ENCODE peak calls at places on chromosome 5, in ten cellular contexts. N, P, V, T, R, B, S, A, O and D are unnamed samples.

GRCh38 chr5:96133337-96134094 is 171.9 kb upstream of the ELL2 start:
- DNase-seq in V (no peak), S (no peak), O (peak), A (peak), R (no peak), B (no peak), N (no peak), T (no peak), P (no peak), D (no peak)

GRCh38 chr5:107669543-107670027 is 1.2 kb downstream of the EFNA5 start:
- DNase-seq in T (peak), R (no peak), S (peak), P (peak), A (no peak), O (no peak), N (peak), V (no peak), B (no peak), D (peak)

GRCh38 chr5:87339986-87340385 is 72.3 kb downstream of the RASA1 start:
- DNase-seq in V (no peak), B (no peak), S (no peak), N (no peak), O (peak), P (no peak), A (peak), R (no peak), T (no peak), D (no peak)

GRCh38 chr5:135332519-135333150 is 66.4 kb downstream of the MACROH2A1 start:
- DNase-seq in S (peak), V (no peak), N (peak), P (peak), B (peak), O (peak), A (peak), T (peak), R (no peak), D (peak)

GRCh38 chr5:126673477-126673876 is 72.7 kb downstream of the PHAX start:
- DNase-seq in R (no peak), N (no peak), A (no peak), S (no peak), V (no peak), B (no peak), T (no peak), P (no peak), O (no peak), D (no peak)

GRCh38 chr5:73899916-73900315 is 273.9 kb downstream of the ARHGEF28 start:
- DNase-seq in O (no peak), B (no peak), N (no peak), V (no peak), T (no peak), A (no peak), S (no peak), P (no peak), R (no peak), D (no peak)

GRCh38 chr5:139645495-139645871 is 2.7 kb upstream of the CXXC5 start:
- DNase-seq in A (no peak), B (no peak), R (no peak), T (no peak), O (no peak), P (no peak), N (no peak), S (no peak), V (no peak), D (no peak)

GRCh38 chr5:10590226-10591047 is 26.6 kb downstream of the ANKRD33B start:
- DNase-seq in R (no peak), B (no peak), V (no peak), P (peak), S (peak), T (no peak), O (peak), A (no peak), N (peak), D (peak)

GRCh38 chr5:144594919-144595318 is 424.2 kb downstream of the KCTD16 start:
- DNase-seq in A (no peak), N (no peak), B (no peak), P (no peak), R (no peak), T (no peak), S (no peak), V (no peak), O (no peak), D (no peak)

GRCh38 chr5:39955156-39955555 is 530.4 kb upstream of the DAB2 start:
- DNase-seq in T (no peak), P (no peak), N (no peak), B (no peak), V (no peak), S (no peak), O (no peak), R (no peak), A (peak), D (no peak)

GRCh38 chr5:87650284-87650683 is 237.6 kb upstream of the CCNH start:
- DNase-seq in S (peak), T (no peak), P (peak), N (no peak), R (no peak), A (no peak), O (no peak), V (no peak), B (no peak), D (no peak)

GRCh38 chr5:154900071-154900470 is 37.9 kb downstream of the GEMIN5 start:
- DNase-seq in B (no peak), N (no peak), O (no peak), R (no peak), S (no peak), T (no peak), V (no peak), P (no peak), A (peak), D (no peak)

GRCh38 chr5:78899922-78900362 is 85.2 kb downstream of the ARSB start:
- DNase-seq in A (peak), V (no peak), O (peak), S (peak), T (peak), B (no peak), N (peak), R (no peak), P (peak), D (peak)

GRCh38 chr5:177446184-177447065 is at the start of gene PRR7:
- DNase-seq in R (peak), N (peak), B (no peak), P (peak), O (peak), A (peak), V (no peak), T (peak), S (peak), D (peak)

GRCh38 chr5:33409435-33410146 is 31.2 kb upstream of the TARS1 start:
- DNase-seq in P (peak), V (no peak), S (no peak), N (peak), B (peak), A (peak), O (peak), R (peak), T (peak), D (peak)

GRCh38 chr5:38697013-38697412 is 140.6 kb upstream of the LIFR start:
- DNase-seq in O (no peak), A (peak), S (no peak), V (no peak), R (no peak), B (no peak), N (peak), T (no peak), P (peak), D (peak)

GRCh38 chr5:167950126-167950721 is 341.2 kb upstream of the WWC1 start:
- DNase-seq in R (no peak), V (no peak), B (no peak), O (no peak), N (peak), P (peak), S (no peak), T (no peak), A (peak), D (peak)

GRCh38 chr5:107919969-107920368 is 249.2 kb upstream of the EFNA5 start:
- DNase-seq in A (no peak), S (no peak), P (no peak), V (no peak), R (no peak), B (no peak), N (no peak), O (no peak), T (no peak), D (no peak)

GRCh38 chr5:173757817-173758216 is 130.3 kb upstream of the CPEB4 start:
- DNase-seq in V (no peak), O (no peak), R (no peak), T (no peak), P (no peak), N (no peak), B (no peak), S (no peak), A (no peak), D (no peak)

GRCh38 chr5:98433022-98433421 is 340.4 kb upstream of the RGMB start:
- DNase-seq in O (no peak), T (no peak), V (no peak), A (peak), R (no peak), B (no peak), P (no peak), S (no peak), N (peak), D (no peak)

GRCh38 chr5:128674837-128675446 is 136.9 kb upstream of the FBN2 start:
- DNase-seq in A (peak), P (peak), B (peak), N (peak), R (no peak), O (peak), V (no peak), S (peak), T (peak), D (peak)

GRCh38 chr5:106691701-106692100 is 979.0 kb downstream of the EFNA5 start:
- DNase-seq in A (no peak), R (no peak), T (no peak), O (no peak), B (no peak), P (peak), S (no peak), V (no peak), N (no peak), D (no peak)

GRCh38 chr5:79853676-79854418 is 137.2 kb downstream of the MTX3 start:
- DNase-seq in B (no peak), N (no peak), R (no peak), A (no peak), V (no peak), P (no peak), T (no peak), O (peak), S (peak), D (no peak)

GRCh38 chr5:175471628-175472027 is 6.7 kb upstream of the SFXN1 start:
- DNase-seq in O (no peak), S (no peak), P (no peak), B (no peak), R (no peak), T (no peak), V (no peak), N (no peak), A (no peak), D (no peak)

GRCh38 chr5:176441921-176442323 is 6.3 kb upstream of the FAF2 start:
- DNase-seq in V (no peak), T (no peak), O (no peak), P (peak), R (no peak), B (no peak), A (no peak), S (no peak), N (peak), D (peak)

GRCh38 chr5:150541397-150541675 is 33.4 kb downstream of the NDST1 start:
- DNase-seq in A (no peak), B (no peak), R (no peak), P (no peak), S (no peak), T (no peak), O (no peak), N (no peak), V (no peak), D (no peak)

GRCh38 chr5:157602505-157602904 is 26.9 kb upstream of the ADAM19 start:
- DNase-seq in O (peak), T (no peak), A (no peak), N (peak), B (no peak), R (no peak), V (no peak), P (peak), S (no peak), D (peak)

GRCh38 chr5:176155882-176156497 is 82.2 kb upstream of the SIMC1 start:
- DNase-seq in O (no peak), S (peak), P (peak), R (no peak), A (no peak), T (no peak), N (no peak), B (no peak), V (no peak), D (no peak)

GRCh38 chr5:135106610-135107009 is 72.6 kb upstream of the PITX1 start:
- DNase-seq in S (peak), O (no peak), N (no peak), T (no peak), P (no peak), B (peak), A (no peak), R (peak), V (no peak), D (no peak)

GRCh38 chr5:14109041-14109747 is 33.9 kb upstream of the TRIO start:
- DNase-seq in O (peak), S (peak), B (no peak), V (peak), T (no peak), A (peak), R (no peak), P (peak), N (peak), D (peak)

GRCh38 chr5:140996055-140996454 is 29.8 kb downstream of the PCDHAC2 start:
- DNase-seq in A (no peak), P (peak), V (no peak), S (no peak), T (peak), N (no peak), B (no peak), O (no peak), R (no peak), D (peak)

GRCh38 chr5:72210913-72211670 is 103.8 kb downstream of the MAP1B start:
- DNase-seq in N (peak), B (peak), V (no peak), S (peak), A (peak), T (peak), R (peak), O (peak), P (peak), D (peak)

GRCh38 chr5:25568989-25569625 is 924.3 kb upstream of the CDH10 start:
- DNase-seq in O (no peak), A (no peak), R (no peak), V (no peak), T (no peak), N (no peak), P (no peak), S (no peak), B (no peak), D (no peak)

GRCh38 chr5:137606401-137606800 is 107.3 kb upstream of the SPOCK1 start:
- DNase-seq in S (no peak), T (no peak), O (no peak), A (peak), B (no peak), P (no peak), R (no peak), N (no peak), V (no peak), D (no peak)

GRCh38 chr5:137603891-137604290 is 104.8 kb upstream of the SPOCK1 start:
- DNase-seq in A (no peak), R (no peak), O (no peak), N (no peak), B (no peak), P (no peak), T (no peak), V (no peak), S (no peak), D (no peak)

GRCh38 chr5:137607771-137608170 is 108.6 kb upstream of the SPOCK1 start:
- DNase-seq in B (no peak), O (no peak), A (no peak), S (no peak), R (no peak), T (no peak), V (no peak), P (no peak), N (no peak), D (no peak)

GRCh38 chr5:137604348-137605095 is 105.4 kb upstream of the SPOCK1 start:
- DNase-seq in P (no peak), T (peak), R (no peak), N (no peak), B (no peak), O (no peak), S (no peak), A (no peak), V (no peak), D (no peak)

GRCh38 chr5:137605377-137605776 is 106.3 kb upstream of the SPOCK1 start:
- DNase-seq in O (peak), B (no peak), P (peak), S (peak), R (no peak), V (no peak), T (no peak), A (peak), N (peak), D (peak)
- TF ChIP-seq CTCF in O (peak), B (no peak), P (peak), S (peak), R (no peak), V (no peak), T (no peak), A (peak), N (peak), D (peak)

GRCh38 chr5:4700082-4700481 is 440.0 kb upstream of the ADAMTS16 start:
- DNase-seq in N (peak), T (peak), R (peak), S (peak), A (peak), V (peak), O (peak), P (peak), B (no peak), D (peak)
- TF ChIP-seq CTCF in N (peak), T (peak), R (no peak), S (peak), A (peak), V (no peak), O (peak), P (peak), B (no peak), D (peak)

DNA sequence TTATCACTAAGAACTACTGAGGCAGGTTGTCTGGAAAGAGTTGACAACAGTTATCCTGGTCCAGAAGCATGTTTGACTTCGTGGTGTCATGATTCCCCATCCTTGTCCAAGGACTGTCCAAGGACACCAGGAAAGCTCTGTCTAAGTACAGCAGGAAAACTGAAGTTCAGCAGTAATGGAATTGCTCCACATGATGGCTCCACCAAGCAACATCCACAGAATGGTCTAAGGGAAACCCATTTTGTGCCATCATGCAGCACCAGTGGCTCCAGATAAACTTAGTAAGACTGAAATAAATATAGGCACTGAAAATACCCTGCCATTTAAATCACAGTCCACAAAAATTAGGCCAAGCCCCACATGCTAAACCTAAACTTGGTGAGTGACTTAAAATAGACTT is 192.8 kb downstream of the CDH18 start:
- DNase-seq in A (peak), N (peak), S (peak), O (peak), P (peak), T (peak), B (peak), R (no peak), V (no peak), D (peak)
- TF ChIP-seq CTCF in A (peak), N (peak), S (peak), O (peak), P (peak), T (peak), B (peak), R (no peak), V (no peak), D (peak)

DNA sequence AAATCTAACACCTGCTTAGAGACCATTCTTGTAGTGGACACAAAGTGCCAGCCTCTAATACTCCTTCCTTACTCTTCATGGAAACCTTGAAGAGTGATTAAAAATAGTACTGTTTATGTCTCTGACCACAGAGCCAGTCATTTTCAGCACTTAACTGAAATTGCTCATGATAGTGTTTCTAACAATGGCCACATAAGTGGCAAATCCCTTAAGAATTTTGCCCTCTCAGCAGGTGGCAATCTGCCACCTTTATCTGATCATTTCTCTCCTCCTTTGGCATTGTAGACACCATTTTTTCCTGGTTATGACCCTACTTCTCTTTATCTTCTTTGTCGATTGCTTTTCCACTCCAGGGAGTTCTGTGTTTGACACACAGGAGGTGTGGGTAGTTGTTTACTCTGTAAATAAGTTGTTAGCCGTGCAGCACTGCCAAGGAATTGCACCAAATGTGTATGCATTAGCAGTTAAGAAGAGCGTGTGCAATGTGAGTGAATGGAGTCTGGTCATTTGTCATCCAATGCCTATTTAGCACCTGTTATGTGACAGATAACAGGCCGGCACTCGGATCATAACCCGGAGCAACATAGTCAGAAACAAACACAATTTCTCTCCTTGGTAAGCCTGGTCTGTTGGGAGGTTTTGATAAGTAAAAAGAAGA is 36.8 kb upstream of the STARD4 start:
- DNase-seq in N (peak), B (no peak), P (peak), A (peak), T (no peak), V (no peak), R (no peak), S (no peak), O (no peak), D (no peak)
- TF ChIP-seq CTCF in N (no peak), B (no peak), P (no peak), A (no peak), T (no peak), V (no peak), R (no peak), S (no peak), O (no peak), D (no peak)